ENCODE peak calls at places on chromosomes 7 and 10, in nine cellular contexts. O, D, M, H, I, J, A, Z and W are unnamed samples.

GRCh38 chr10:16867556-16867955 is 50.3 kb upstream of the RSU1 start:
- DNase-seq in O (no peak), D (no peak), M (no peak), H (no peak), I (no peak), J (no peak), A (no peak), Z (no peak), W (no peak)

GRCh38 chr7:83038787-83039186 is 123.9 kb downstream of the PCLO start:
- DNase-seq in O (no peak), D (no peak), M (no peak), H (no peak), I (no peak), J (no peak), A (no peak), Z (no peak), W (no peak)

GRCh38 chr10:114392112-114392835 is 12.0 kb downstream of the AFAP1L2 start:
- DNase-seq in O (no peak), D (no peak), M (no peak), H (no peak), I (no peak), J (no peak), A (no peak), Z (no peak), W (no peak)

GRCh38 chr7:111853231-111853990 is 291.1 kb upstream of the IMMP2L start:
- DNase-seq in O (no peak), D (no peak), M (no peak), H (no peak), I (peak; percentile 58), J (no peak), A (no peak), Z (no peak), W (no peak)

GRCh38 chr10:34759161-34759836 is 55.8 kb downstream of the PARD3 start:
- DNase-seq in O (no peak), D (no peak), M (no peak), H (no peak), I (no peak), J (no peak), A (no peak), Z (no peak), W (no peak)

GRCh38 chr10:102133373-102134195 is 744 bp downstream of the PPRC1 start:
- DNase-seq in O (peak; percentile 66), D (no peak), M (peak; percentile 60), H (no peak), I (peak; percentile 75), J (no peak), A (peak; percentile 72), Z (peak; percentile 90), W (peak; percentile 80)

GRCh38 chr7:24573554-24574338 is 494 bp downstream of the PALS2 start:
- DNase-seq in O (peak; percentile 62), D (no peak), M (no peak), H (no peak), I (peak; percentile 20), J (peak; percentile 23), A (peak; percentile 61), Z (peak; percentile 31), W (peak; percentile 45)

GRCh38 chr10:43200538-43201390 is 62.5 kb downstream of the CSGALNACT2 start:
- DNase-seq in O (peak; percentile 2), D (no peak), M (no peak), H (peak; percentile 82), I (no peak), J (no peak), A (no peak), Z (no peak), W (peak; percentile 14)

GRCh38 chr7:95046494-95047240 is 139.3 kb downstream of the PPP1R9A start:
- DNase-seq in O (no peak), D (no peak), M (no peak), H (no peak), I (peak; percentile 71), J (no peak), A (no peak), Z (no peak), W (no peak)

GRCh38 chr7:77427996-77428603 is 12.0 kb upstream of the GSAP start:
- DNase-seq in O (no peak), D (no peak), M (no peak), H (no peak), I (no peak), J (no peak), A (peak; percentile 76), Z (no peak), W (no peak)

GRCh38 chr10:113780681-113781250 is 29.3 kb downstream of the PLEKHS1 start:
- DNase-seq in O (no peak), D (no peak), M (no peak), H (no peak), I (peak; percentile 60), J (no peak), A (no peak), Z (no peak), W (no peak)

GRCh38 chr7:74606101-74606908 is 51.2 kb upstream of the GTF2I start:
- DNase-seq in O (peak; percentile 20), D (no peak), M (peak; percentile 36), H (no peak), I (peak; percentile 51), J (peak; percentile 18), A (no peak), Z (no peak), W (peak; percentile 38)

GRCh38 chr10:127470911-127471310 is 78.2 kb upstream of the NPS start:
- DNase-seq in O (no peak), D (no peak), M (no peak), H (no peak), I (no peak), J (no peak), A (no peak), Z (no peak), W (no peak)

GRCh38 chr7:1193593-1194424 is 33.8 kb upstream of the ZFAND2A start:
- DNase-seq in O (peak; percentile 43), D (no peak), M (no peak), H (no peak), I (peak; percentile 76), J (no peak), A (peak; percentile 54), Z (peak; percentile 65), W (peak; percentile 35)

GRCh38 chr10:80506836-80507483 is 30.7 kb upstream of the SH2D4B start:
- DNase-seq in O (no peak), D (no peak), M (no peak), H (no peak), I (no peak), J (no peak), A (no peak), Z (no peak), W (no peak)

GRCh38 chr10:36182059-36182654 is 540.1 kb upstream of the FZD8 start:
- DNase-seq in O (no peak), D (no peak), M (no peak), H (no peak), I (no peak), J (no peak), A (no peak), Z (no peak), W (no peak)

GRCh38 chr7:6161463-6162330 is 110.7 kb downstream of the CYTH3 start:
- DNase-seq in O (no peak), D (no peak), M (no peak), H (no peak), I (no peak), J (no peak), A (no peak), Z (no peak), W (no peak)

GRCh38 chr7:7918736-7919448 is 49.7 kb upstream of the GLCCI1 start:
- DNase-seq in O (no peak), D (no peak), M (no peak), H (no peak), I (no peak), J (no peak), A (no peak), Z (no peak), W (no peak)

GRCh38 chr7:1461640-1462375 is 2.5 kb upstream of the MICALL2 start:
- DNase-seq in O (no peak), D (no peak), M (no peak), H (no peak), I (no peak), J (no peak), A (no peak), Z (no peak), W (no peak)

GRCh38 chr10:102535481-102536147 is 31.8 kb downstream of the SUFU start:
- DNase-seq in O (no peak), D (no peak), M (no peak), H (no peak), I (no peak), J (no peak), A (no peak), Z (no peak), W (no peak)

GRCh38 chr10:106672517-106673175 is 491.9 kb downstream of the SORCS1 start:
- DNase-seq in O (no peak), D (no peak), M (no peak), H (no peak), I (peak; percentile 12), J (no peak), A (no peak), Z (no peak), W (no peak)

GRCh38 chr7:41027428-41028115 is 675.3 kb downstream of the INHBA start:
- DNase-seq in O (no peak), D (no peak), M (no peak), H (no peak), I (no peak), J (no peak), A (peak; percentile 88), Z (peak; percentile 8), W (no peak)

GRCh38 chr10:93751832-93752231 is 5.9 kb upstream of the LGI1 start:
- DNase-seq in O (peak; percentile 33), D (no peak), M (no peak), H (no peak), I (peak; percentile 57), J (no peak), A (no peak), Z (peak; percentile 61), W (peak; percentile 41)